ENCODE peak calls at places on chromosomes 13 and 19, in ten cellular contexts. One of them, this sample, is unnamed. For H3K36me3 and H3K27me3, the result is how much of the 10 kb centered on the place peaks cover.

GRCh38 chr13:80840313-80840976 is 499.5 kb upstream of the SPRY2 start:
- DNase-seq in lung: no peak
- DNase-seq in psoas muscle: no peak
- DNase-seq in breast epithelium: no peak
- DNase-seq in CD4-positive, alpha-beta memory T cell: no peak
- DNase-seq in upper lobe of right lung: no peak
- DNase-seq in fibroblast of lung: peak
- DNase-seq in left lung: no peak
- DNase-seq in DND-41: no peak
- DNase-seq in endodermal cell: no peak
- DNase-seq in this sample: peak

GRCh38 chr19:29587059-29587458 is 19.0 kb upstream of the POP4 start:
- DNase-seq in breast epithelium: peak
- DNase-seq in upper lobe of right lung: no peak
- DNase-seq in endodermal cell: no peak
- DNase-seq in fibroblast of lung: no peak
- DNase-seq in DND-41: no peak
- DNase-seq in lung: no peak
- DNase-seq in left lung: no peak
- DNase-seq in CD4-positive, alpha-beta memory T cell: no peak
- DNase-seq in psoas muscle: no peak
- DNase-seq in this sample: no peak

GRCh38 chr19:39544201-39544903 is 4.4 kb upstream of the EID2 start:
- DNase-seq in psoas muscle: no peak
- DNase-seq in breast epithelium: no peak
- DNase-seq in fibroblast of lung: no peak
- DNase-seq in endodermal cell: no peak
- DNase-seq in lung: no peak
- DNase-seq in CD4-positive, alpha-beta memory T cell: no peak
- DNase-seq in DND-41: no peak
- DNase-seq in left lung: no peak
- DNase-seq in upper lobe of right lung: no peak
- DNase-seq in this sample: peak

GRCh38 chr19:16447015-16447384 is 24.8 kb downstream of the EPS15L1 start:
- DNase-seq in CD4-positive, alpha-beta memory T cell: no peak
- DNase-seq in lung: peak
- DNase-seq in psoas muscle: peak
- DNase-seq in upper lobe of right lung: peak
- DNase-seq in endodermal cell: no peak
- DNase-seq in fibroblast of lung: peak
- DNase-seq in DND-41: no peak
- DNase-seq in breast epithelium: no peak
- DNase-seq in left lung: peak
- DNase-seq in this sample: no peak

GRCh38 chr19:38032151-38032550 is 125.1 kb downstream of the SIPA1L3 start:
- DNase-seq in upper lobe of right lung: no peak
- DNase-seq in endodermal cell: no peak
- DNase-seq in DND-41: no peak
- DNase-seq in left lung: no peak
- DNase-seq in CD4-positive, alpha-beta memory T cell: no peak
- DNase-seq in psoas muscle: no peak
- DNase-seq in fibroblast of lung: no peak
- DNase-seq in breast epithelium: no peak
- DNase-seq in lung: no peak
- DNase-seq in this sample: no peak

GRCh38 chr13:33483471-33483870 is 197.9 kb upstream of the STARD13 start:
- DNase-seq in upper lobe of right lung: no peak
- DNase-seq in DND-41: no peak
- DNase-seq in fibroblast of lung: no peak
- DNase-seq in endodermal cell: no peak
- DNase-seq in left lung: no peak
- DNase-seq in breast epithelium: no peak
- DNase-seq in psoas muscle: no peak
- DNase-seq in CD4-positive, alpha-beta memory T cell: no peak
- DNase-seq in lung: no peak
- DNase-seq in this sample: no peak

GRCh38 chr19:55109527-55110291 is 7.7 kb downstream of the PPP1R12C start:
- DNase-seq in psoas muscle: no peak
- DNase-seq in DND-41: no peak
- DNase-seq in endodermal cell: no peak
- DNase-seq in left lung: no peak
- DNase-seq in upper lobe of right lung: peak
- DNase-seq in lung: no peak
- DNase-seq in CD4-positive, alpha-beta memory T cell: no peak
- DNase-seq in breast epithelium: no peak
- DNase-seq in fibroblast of lung: no peak
- DNase-seq in this sample: no peak

GRCh38 chr19:42154471-42155323 is 22.5 kb upstream of the POU2F2 start:
- DNase-seq in DND-41: no peak
- DNase-seq in CD4-positive, alpha-beta memory T cell: no peak
- DNase-seq in psoas muscle: no peak
- DNase-seq in left lung: no peak
- DNase-seq in endodermal cell: no peak
- DNase-seq in lung: no peak
- DNase-seq in upper lobe of right lung: no peak
- DNase-seq in breast epithelium: no peak
- DNase-seq in fibroblast of lung: no peak
- DNase-seq in this sample: no peak

GRCh38 chr13:66803759-66804456 is 426.2 kb downstream of the PCDH9 start:
- DNase-seq in upper lobe of right lung: no peak
- DNase-seq in left lung: no peak
- DNase-seq in psoas muscle: no peak
- DNase-seq in endodermal cell: no peak
- DNase-seq in DND-41: no peak
- DNase-seq in breast epithelium: no peak
- DNase-seq in lung: no peak
- DNase-seq in CD4-positive, alpha-beta memory T cell: no peak
- DNase-seq in fibroblast of lung: no peak
- DNase-seq in this sample: peak

GRCh38 chr19:8158411-8159074 is 9.2 kb upstream of the FBN3 start:
- DNase-seq in CD4-positive, alpha-beta memory T cell: peak
- DNase-seq in endodermal cell: peak
- DNase-seq in upper lobe of right lung: no peak
- DNase-seq in lung: peak
- DNase-seq in fibroblast of lung: peak
- DNase-seq in psoas muscle: no peak
- DNase-seq in breast epithelium: no peak
- DNase-seq in DND-41: peak
- DNase-seq in left lung: no peak
- DNase-seq in this sample: peak

GRCh38 chr13:68810660-68811059 is 1297.0 kb upstream of the ATXN8OS start:
- DNase-seq in lung: no peak
- DNase-seq in DND-41: no peak
- DNase-seq in left lung: no peak
- DNase-seq in upper lobe of right lung: no peak
- DNase-seq in psoas muscle: no peak
- DNase-seq in CD4-positive, alpha-beta memory T cell: no peak
- DNase-seq in breast epithelium: no peak
- DNase-seq in fibroblast of lung: no peak
- DNase-seq in endodermal cell: no peak
- DNase-seq in this sample: no peak

DNA sequence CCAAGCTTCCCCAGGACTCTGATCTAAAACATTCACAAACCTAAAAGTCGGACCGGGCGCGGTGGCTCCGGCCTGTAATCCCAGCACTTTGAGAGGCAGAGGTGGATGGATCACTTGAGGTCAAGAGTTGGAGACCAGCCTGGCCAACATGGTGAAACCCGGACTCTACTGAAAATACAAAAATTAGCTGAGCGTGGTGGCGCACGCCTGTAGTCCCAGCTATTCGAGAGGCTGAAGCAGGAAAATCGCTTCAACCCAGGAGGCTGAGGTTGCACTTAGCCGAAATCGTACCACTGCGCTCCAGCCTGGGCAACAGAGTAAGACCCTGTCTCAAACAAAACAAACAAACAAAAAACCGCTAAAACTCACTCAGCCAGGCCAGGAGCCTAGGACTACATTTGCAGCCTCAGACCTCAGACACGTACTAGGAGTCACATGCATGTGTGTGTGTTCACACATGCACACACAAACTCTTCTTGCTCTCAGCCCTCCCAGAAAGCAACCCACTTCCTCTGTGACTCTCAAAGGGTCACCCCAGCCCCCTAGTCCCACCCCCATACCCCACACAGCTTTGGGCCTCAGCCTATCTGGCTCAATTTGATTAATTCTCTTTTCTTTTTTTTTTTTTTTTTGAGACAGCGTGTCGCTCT is 704 bp upstream of the NOTCH3 start:
- DNase-seq in CD4-positive, alpha-beta memory T cell: no peak
- DNase-seq in fibroblast of lung: no peak
- DNase-seq in breast epithelium: no peak
- DNase-seq in upper lobe of right lung: no peak
- DNase-seq in lung: no peak
- DNase-seq in left lung: no peak
- DNase-seq in endodermal cell: no peak
- DNase-seq in DND-41: peak
- DNase-seq in psoas muscle: no peak
- DNase-seq in this sample: no peak
- H3K4me3 ChIP-seq in CD4-positive, alpha-beta memory T cell: no peak
- H3K4me3 ChIP-seq in fibroblast of lung: no peak
- H3K4me3 ChIP-seq in breast epithelium: peak
- H3K4me3 ChIP-seq in upper lobe of right lung: peak
- H3K4me3 ChIP-seq in lung: no peak
- H3K4me3 ChIP-seq in left lung: no peak
- H3K4me3 ChIP-seq in endodermal cell: peak
- H3K4me3 ChIP-seq in DND-41: peak
- H3K4me3 ChIP-seq in psoas muscle: peak
- H3K4me3 ChIP-seq in this sample: no peak

DNA sequence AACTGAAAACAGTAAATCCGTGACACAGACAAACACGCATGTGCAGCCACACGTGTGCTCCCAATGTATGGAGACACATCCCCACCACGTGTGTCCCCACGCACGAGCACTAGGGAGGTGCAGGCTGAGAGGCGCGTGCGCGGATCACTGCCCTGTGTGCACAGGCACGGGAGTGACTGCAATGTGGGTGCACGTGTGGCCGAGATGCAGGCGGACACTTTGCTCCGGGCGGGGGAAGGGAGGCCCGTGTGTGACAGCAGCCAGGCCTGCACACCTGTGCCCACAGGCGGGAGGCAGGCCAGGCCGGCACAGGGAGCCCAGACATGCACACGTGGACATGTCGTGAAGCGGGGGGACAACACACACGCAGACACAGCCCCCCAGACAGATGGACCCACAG is 77.0 kb downstream of the PTPRS start:
- DNase-seq in endodermal cell: no peak
- DNase-seq in left lung: no peak
- DNase-seq in breast epithelium: no peak
- DNase-seq in CD4-positive, alpha-beta memory T cell: no peak
- DNase-seq in fibroblast of lung: no peak
- DNase-seq in DND-41: no peak
- DNase-seq in upper lobe of right lung: no peak
- DNase-seq in lung: no peak
- DNase-seq in psoas muscle: no peak
- DNase-seq in this sample: no peak
- H3K36me3 ChIP-seq in endodermal cell: under half
- H3K36me3 ChIP-seq in left lung: under half
- H3K36me3 ChIP-seq in breast epithelium: under half
- H3K36me3 ChIP-seq in CD4-positive, alpha-beta memory T cell: under half
- H3K36me3 ChIP-seq in fibroblast of lung: under half
- H3K36me3 ChIP-seq in DND-41: under half
- H3K36me3 ChIP-seq in upper lobe of right lung: under half
- H3K36me3 ChIP-seq in lung: under half
- H3K36me3 ChIP-seq in psoas muscle: under half
- H3K36me3 ChIP-seq in this sample: under half

DNA sequence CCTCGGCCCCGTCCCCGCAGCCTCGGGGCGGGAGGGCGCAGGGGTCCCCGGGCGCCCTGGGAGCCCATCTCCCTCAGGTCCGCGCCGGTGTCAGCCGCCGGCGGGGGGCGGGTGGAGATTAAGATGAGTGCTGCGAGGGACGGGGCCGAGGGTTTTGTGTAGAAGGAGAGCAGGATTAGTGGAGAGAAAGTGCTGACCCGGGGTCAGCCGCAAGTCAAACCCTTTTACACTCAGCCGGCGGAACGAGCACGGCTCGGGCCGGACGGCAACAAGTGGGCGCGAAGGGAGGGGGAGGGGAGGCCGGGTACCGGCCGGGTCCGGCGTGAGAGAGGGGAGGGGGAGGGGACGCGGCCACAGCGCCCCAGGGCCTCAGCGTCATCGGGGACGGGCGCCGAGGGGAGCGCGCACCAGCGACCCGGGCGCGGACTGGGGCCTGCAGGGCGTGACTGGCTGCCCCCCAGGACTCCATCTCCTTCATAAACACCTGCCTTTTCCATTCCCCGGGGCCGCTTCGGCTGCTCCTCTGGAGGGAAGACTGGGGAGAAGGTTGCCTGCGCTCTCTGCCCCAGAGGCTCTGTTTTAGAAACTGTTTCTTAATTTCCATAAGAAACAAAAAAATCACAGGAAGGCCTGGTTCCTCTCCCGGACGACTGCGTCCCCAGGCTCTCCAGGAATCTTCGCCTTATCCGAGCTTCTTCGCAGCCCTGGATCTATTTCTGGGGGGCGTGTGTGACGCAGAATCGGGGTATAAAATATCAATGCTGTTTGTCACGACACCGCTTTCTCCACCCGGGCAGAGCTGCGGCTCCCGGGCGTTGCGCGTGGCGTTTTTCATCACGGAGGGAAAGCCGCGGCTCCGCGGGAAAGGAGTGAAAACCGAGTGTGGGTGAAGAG is 6.5 kb downstream of the SOX1 start:
- DNase-seq in fibroblast of lung: no peak
- DNase-seq in left lung: no peak
- DNase-seq in CD4-positive, alpha-beta memory T cell: no peak
- DNase-seq in upper lobe of right lung: no peak
- DNase-seq in breast epithelium: no peak
- DNase-seq in endodermal cell: peak
- DNase-seq in DND-41: no peak
- DNase-seq in lung: no peak
- DNase-seq in psoas muscle: no peak
- DNase-seq in this sample: no peak
- H3K27me3 ChIP-seq in fibroblast of lung: under half
- H3K27me3 ChIP-seq in left lung: half or more
- H3K27me3 ChIP-seq in CD4-positive, alpha-beta memory T cell: under half
- H3K27me3 ChIP-seq in upper lobe of right lung: half or more
- H3K27me3 ChIP-seq in breast epithelium: half or more
- H3K27me3 ChIP-seq in endodermal cell: half or more
- H3K27me3 ChIP-seq in DND-41: under half
- H3K27me3 ChIP-seq in lung: under half
- H3K27me3 ChIP-seq in psoas muscle: under half
- H3K27me3 ChIP-seq in this sample: under half

DNA sequence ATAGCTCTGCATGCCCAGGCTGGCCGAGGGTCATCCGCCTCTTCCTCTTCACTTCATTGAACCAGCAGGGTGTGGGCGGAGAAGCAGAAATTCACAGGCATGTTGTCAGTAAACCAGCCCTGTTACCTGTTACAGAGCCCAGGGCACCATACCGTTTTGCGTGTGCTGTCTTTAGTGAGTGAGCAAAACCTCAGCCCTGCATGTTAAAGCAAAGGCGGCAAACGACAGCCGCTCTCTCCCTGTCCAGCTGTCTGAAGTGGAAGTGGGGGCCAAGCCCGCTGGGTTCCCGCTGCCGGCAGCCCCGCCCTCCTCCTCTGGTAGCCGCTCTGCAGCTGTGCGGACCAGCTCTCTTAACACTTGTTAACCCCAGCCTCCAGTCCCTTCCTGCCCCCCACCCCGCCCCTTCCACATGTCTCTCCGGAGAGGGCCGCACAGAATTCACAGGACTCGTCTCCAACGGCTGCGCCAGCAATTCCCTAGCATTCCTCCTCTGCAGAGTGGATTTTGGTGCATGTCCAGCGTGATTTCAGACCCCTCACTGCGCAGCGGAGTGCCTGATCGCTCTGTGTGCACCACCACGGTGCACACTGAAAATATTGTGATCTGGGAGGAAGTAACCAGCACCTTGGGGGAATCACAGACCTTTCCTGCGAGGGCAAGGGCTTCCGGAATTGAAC is 12.7 kb downstream of the KLHL26 start:
- DNase-seq in fibroblast of lung: peak
- DNase-seq in breast epithelium: no peak
- DNase-seq in psoas muscle: peak
- DNase-seq in upper lobe of right lung: peak
- DNase-seq in endodermal cell: peak
- DNase-seq in DND-41: no peak
- DNase-seq in lung: peak
- DNase-seq in left lung: no peak
- DNase-seq in CD4-positive, alpha-beta memory T cell: no peak
- DNase-seq in this sample: no peak
- H3K4me3 ChIP-seq in fibroblast of lung: no peak
- H3K4me3 ChIP-seq in breast epithelium: peak
- H3K4me3 ChIP-seq in psoas muscle: peak
- H3K4me3 ChIP-seq in upper lobe of right lung: peak
- H3K4me3 ChIP-seq in endodermal cell: peak
- H3K4me3 ChIP-seq in DND-41: no peak
- H3K4me3 ChIP-seq in lung: no peak
- H3K4me3 ChIP-seq in left lung: no peak
- H3K4me3 ChIP-seq in CD4-positive, alpha-beta memory T cell: no peak
- H3K4me3 ChIP-seq in this sample: no peak